ENCODE peak calls at places on chromosomes 12 and 14, in five cellular contexts. R is tibial artery; V is uterus; N is HCT116; O is CD8-positive, alpha-beta memory T cell. Z is an unnamed sample.

GRCh38 chr12:57810450-57810849 is 8.1 kb downstream of the AVIL start:
- DNase-seq in R (no peak), V (no peak), N (peak; percentile 34), O (no peak), Z (no peak)

GRCh38 chr12:50215033-50215432 is 47.9 kb upstream of the CERS5 start:
- DNase-seq in R (no peak), V (no peak), N (no peak), O (no peak), Z (no peak)

GRCh38 chr12:48795550-48796455 is 6.9 kb upstream of the ADCY6 start:
- DNase-seq in R (peak; percentile 80), V (peak; percentile 81), N (peak; percentile 77), O (peak; percentile 67), Z (peak; percentile 56)

GRCh38 chr12:50603817-50604639 is 99.2 kb downstream of the DIP2B start:
- DNase-seq in R (peak; percentile 53), V (no peak), N (no peak), O (no peak), Z (no peak)

GRCh38 chr14:75978249-75978731 is 3.5 kb downstream of the TGFB3 start:
- DNase-seq in R (no peak), V (peak; percentile 33), N (no peak), O (no peak), Z (no peak)

GRCh38 chr12:115918763-115919162 is 358.7 kb downstream of the MED13L start:
- DNase-seq in R (no peak), V (no peak), N (no peak), O (no peak), Z (no peak)

GRCh38 chr12:56224954-56225353 is 812 bp downstream of the NABP2 start:
- DNase-seq in R (no peak), V (no peak), N (no peak), O (no peak), Z (no peak)

GRCh38 chr12:26032719-26033241 is 74.3 kb downstream of the RASSF8 start:
- DNase-seq in R (no peak), V (no peak), N (no peak), O (no peak), Z (no peak)

GRCh38 chr14:51614707-51615106 is 37.0 kb upstream of the FRMD6 start:
- DNase-seq in R (no peak), V (no peak), N (no peak), O (no peak), Z (no peak)

GRCh38 chr14:96861568-96862310 is 64.6 kb downstream of the VRK1 start:
- DNase-seq in R (no peak), V (no peak), N (no peak), O (no peak), Z (no peak)

GRCh38 chr12:125652689-125653088 is 587.5 kb downstream of the AACS start:
- DNase-seq in R (no peak), V (no peak), N (no peak), O (no peak), Z (no peak)

GRCh38 chr14:93952829-93953228 is 23.5 kb downstream of the ASB2 start:
- DNase-seq in R (no peak), V (no peak), N (no peak), O (no peak), Z (no peak)
- H3K27ac ChIP-seq in R (no peak overlapping the region), V (no peak overlapping the region), N (no peak overlapping the region), O (no peak overlapping the region), Z (no peak overlapping the region)

GRCh38 chr14:91112172-91112571 is 1.7 kb upstream of the DGLUCY start:
- DNase-seq in R (no peak), V (no peak), N (no peak), O (no peak), Z (no peak)
- H3K27ac ChIP-seq in R (no peak overlapping the region), V (no peak overlapping the region), N (no peak overlapping the region), O (no peak overlapping the region), Z (peak overlapping the region; percentile 95)

GRCh38 chr12:75790219-75790618 is 241.4 kb downstream of the PHLDA1 start:
- DNase-seq in R (no peak), V (no peak), N (no peak), O (no peak), Z (no peak)
- H3K27ac ChIP-seq in R (no peak overlapping the region), V (no peak overlapping the region), N (peak overlapping the region; percentile 77), O (no peak overlapping the region), Z (no peak overlapping the region)

DNA sequence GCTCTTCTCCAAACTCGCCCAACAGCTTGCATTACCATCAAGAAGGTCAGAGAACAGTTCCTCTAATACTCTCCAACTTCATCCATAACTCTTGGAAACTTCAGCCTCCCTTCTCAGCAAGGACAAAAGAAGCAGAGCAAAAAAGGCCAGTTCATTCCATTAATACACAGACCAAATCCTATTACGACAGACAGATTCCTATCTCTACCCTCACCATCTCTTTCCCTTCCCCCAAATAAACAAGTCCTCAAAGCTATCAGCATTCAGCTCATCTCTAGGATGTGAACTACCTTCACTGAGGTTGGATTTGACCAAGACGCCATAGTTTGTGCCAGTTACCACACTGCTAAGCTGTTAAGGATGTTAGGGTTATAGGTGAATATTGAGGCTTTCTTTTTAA is 25.2 kb downstream of the SINHCAF start:
- DNase-seq in R (no peak), V (no peak), N (no peak), O (no peak), Z (no peak)
- H3K27ac ChIP-seq in R (no peak overlapping the region), V (no peak overlapping the region), N (no peak overlapping the region), O (no peak overlapping the region), Z (no peak overlapping the region)

GRCh38 chr14:74973905-74974363 is 18.5 kb upstream of the PGF start:
- DNase-seq in R (no peak), V (no peak), N (no peak), O (no peak), Z (no peak)

GRCh38 chr14:74974364-74975058 is 19.1 kb upstream of the PGF start:
- DNase-seq in R (no peak), V (no peak), N (no peak), O (no peak), Z (no peak)

GRCh38 chr14:74975059-74975810 is 19.8 kb upstream of the PGF start:
- DNase-seq in R (peak; percentile 89), V (peak; percentile 79), N (no peak), O (no peak), Z (no peak)

GRCh38 chr14:74976264-74977113 is 21.1 kb upstream of the PGF start:
- DNase-seq in R (no peak), V (no peak), N (no peak), O (no peak), Z (no peak)

GRCh38 chr14:74973003-74973614 is 17.7 kb upstream of the PGF start:
- DNase-seq in R (peak; percentile 70), V (peak; percentile 49), N (no peak), O (no peak), Z (no peak)
- H3K27ac ChIP-seq in R (no peak overlapping the region), V (peak overlapping the region; percentile 59), N (no peak overlapping the region), O (no peak overlapping the region), Z (no peak overlapping the region)

GRCh38 chr12:127165567-127166392 is 1101.2 kb upstream of the TMEM132C start:
- DNase-seq in R (peak; percentile 62), V (peak; percentile 53), N (peak; percentile 52), O (peak; percentile 86), Z (peak; percentile 62)
- H3K27ac ChIP-seq in R (peak overlapping the region; percentile 41), V (peak overlapping the region; percentile 32), N (peak overlapping the region; percentile 49), O (no peak overlapping the region), Z (peak overlapping the region; percentile 54)

GRCh38 chr14:93230539-93230938 is 23.5 kb downstream of the UBR7 start:
- DNase-seq in R (no peak), V (no peak), N (no peak), O (no peak), Z (no peak)

GRCh38 chr14:93231129-93231979 is 24.3 kb downstream of the UBR7 start:
- DNase-seq in R (no peak), V (no peak), N (no peak), O (no peak), Z (peak; percentile 74)

GRCh38 chr14:93234798-93235197 is 27.7 kb downstream of the UBR7 start:
- DNase-seq in R (no peak), V (no peak), N (no peak), O (no peak), Z (no peak)

GRCh38 chr14:93228550-93228949 is 21.5 kb downstream of the UBR7 start:
- DNase-seq in R (no peak), V (no peak), N (no peak), O (no peak), Z (no peak)

GRCh38 chr14:93232159-93232558 is 25.1 kb downstream of the UBR7 start:
- DNase-seq in R (no peak), V (no peak), N (no peak), O (no peak), Z (no peak)
- H3K27ac ChIP-seq in R (no peak overlapping the region), V (no peak overlapping the region), N (no peak overlapping the region), O (no peak overlapping the region), Z (no peak overlapping the region)

GRCh38 chr14:99522934-99523660 is 41.9 kb downstream of the CCNK start:
- DNase-seq in R (no peak), V (no peak), N (no peak), O (no peak), Z (no peak)

GRCh38 chr14:99522025-99522401 is 40.8 kb downstream of the CCNK start:
- DNase-seq in R (no peak), V (no peak), N (no peak), O (no peak), Z (no peak)

GRCh38 chr14:99521176-99522024 is 40.2 kb downstream of the CCNK start:
- DNase-seq in R (no peak), V (no peak), N (no peak), O (no peak), Z (no peak)

GRCh38 chr14:99523661-99524050 is 42.4 kb downstream of the CCNK start:
- DNase-seq in R (no peak), V (no peak), N (no peak), O (no peak), Z (no peak)

DNA sequence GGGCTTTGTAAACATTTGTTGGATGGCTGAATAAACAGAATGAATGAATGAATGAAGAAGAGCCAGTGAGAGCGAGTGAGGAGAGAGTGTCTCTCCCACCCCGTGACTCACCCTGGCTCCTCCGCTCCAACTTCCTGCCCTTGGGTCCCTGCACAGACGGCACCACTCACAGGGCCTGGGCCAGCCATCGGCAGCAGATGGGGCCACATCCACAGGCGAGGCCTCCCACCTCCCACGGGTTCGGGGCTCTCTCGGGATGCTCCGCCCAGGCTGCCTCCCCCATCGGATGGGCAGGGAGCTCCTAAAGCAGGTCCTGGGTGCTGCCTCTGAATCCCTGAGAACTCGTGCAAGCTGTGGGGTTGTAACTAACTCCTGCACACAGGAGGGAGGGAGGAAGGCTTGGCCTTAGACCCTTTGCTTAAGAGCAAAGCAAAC is 41.3 kb downstream of the CCNK start:
- DNase-seq in R (no peak), V (peak; percentile 68), N (no peak), O (no peak), Z (no peak)
- H3K27ac ChIP-seq in R (no peak overlapping the region), V (peak overlapping the region; percentile 82), N (no peak overlapping the region), O (no peak overlapping the region), Z (no peak overlapping the region)

GRCh38 chr12:132774159-132774558 is 12.5 kb upstream of the ANKLE2 start:
- DNase-seq in R (no peak), V (no peak), N (no peak), O (no peak), Z (no peak)
- H3K27ac ChIP-seq in R (no peak overlapping the region), V (no peak overlapping the region), N (no peak overlapping the region), O (no peak overlapping the region), Z (peak overlapping the region; percentile 14)